ENCODE peak calls at places on chromosomes 5 and 9, in eight cellular contexts. E, T, R, C, H, B, I and W are unnamed samples.
A peak's percentile ranks its signal among the peaks of the same experiment; 100 is the strongest.

GRCh38 chr5:27830551-27830950 is 792.2 kb upstream of the CDH9 start:
- DNase-seq in E (no peak), T (no peak), R (no peak), C (no peak), H (no peak), B (peak; percentile 20), I (no peak), W (no peak)

GRCh38 chr9:82805027-82805426 is 257.9 kb downstream of the RASEF start:
- DNase-seq in E (no peak), T (no peak), R (no peak), C (no peak), H (no peak), B (no peak), I (no peak), W (no peak)

GRCh38 chr5:169695919-169696490 is 58.9 kb downstream of the DOCK2 start:
- DNase-seq in E (no peak), T (no peak), R (no peak), C (no peak), H (no peak), B (peak; percentile 100), I (no peak), W (no peak)

GRCh38 chr5:19959830-19960384 is 28.1 kb downstream of the CDH18 start:
- DNase-seq in E (no peak), T (no peak), R (no peak), C (no peak), H (no peak), B (no peak), I (no peak), W (no peak)

GRCh38 chr9:13717356-13718057 is 438.0 kb upstream of the MPDZ start:
- DNase-seq in E (no peak), T (no peak), R (no peak), C (no peak), H (no peak), B (no peak), I (no peak), W (no peak)

GRCh38 chr9:99180199-99180598 is 41.5 kb downstream of the ALG2 start:
- DNase-seq in E (no peak), T (no peak), R (no peak), C (no peak), H (no peak), B (no peak), I (no peak), W (no peak)

GRCh38 chr5:141199359-141200235 is at the start of gene PCDHB11:
- DNase-seq in E (no peak), T (no peak), R (peak; percentile 77), C (no peak), H (no peak), B (no peak), I (no peak), W (no peak)

GRCh38 chr9:133234577-133235322 is 25.7 kb upstream of the OBP2B start:
- DNase-seq in E (no peak), T (no peak), R (no peak), C (no peak), H (no peak), B (no peak), I (no peak), W (no peak)

GRCh38 chr5:35876454-35876853 is 19.8 kb downstream of the IL7R start:
- DNase-seq in E (no peak), T (no peak), R (no peak), C (no peak), H (no peak), B (peak; percentile 43), I (no peak), W (no peak)

GRCh38 chr5:127386557-127386956 is 96.0 kb downstream of the MEGF10 start:
- DNase-seq in E (no peak), T (no peak), R (no peak), C (no peak), H (no peak), B (peak; percentile 57), I (no peak), W (no peak)

GRCh38 chr5:33010851-33011250 is 299.7 kb downstream of the NPR3 start:
- DNase-seq in E (no peak), T (no peak), R (no peak), C (no peak), H (no peak), B (peak; percentile 44), I (no peak), W (no peak)

GRCh38 chr9:113785334-113785733 is 90.8 kb upstream of the ZNF618 start:
- DNase-seq in E (no peak), T (no peak), R (no peak), C (no peak), H (no peak), B (no peak), I (no peak), W (no peak)